ENCODE peak calls at places on chromosome 10, in six cellular contexts. One of them, this sample, is unnamed.

GRCh38 chr10:22620140-22620857 is 94.1 kb downstream of the PIP4K2A start:
- DNase-seq in CD8-positive, alpha-beta memory T cell: no peak
- DNase-seq in fibroblast of mammary gland: peak
- DNase-seq in iPS-NIHi11: no peak
- DNase-seq in kidney glomerular epithelial cell: peak
- DNase-seq in M059J: peak
- DNase-seq in this sample: no peak

GRCh38 chr10:132524443-132525285 is 12.9 kb upstream of the INPP5A start:
- DNase-seq in CD8-positive, alpha-beta memory T cell: no peak
- DNase-seq in fibroblast of mammary gland: no peak
- DNase-seq in iPS-NIHi11: no peak
- DNase-seq in kidney glomerular epithelial cell: no peak
- DNase-seq in M059J: no peak
- DNase-seq in this sample: no peak

GRCh38 chr10:43923328-43923727 is 274.6 kb upstream of the ZNF32 start:
- DNase-seq in CD8-positive, alpha-beta memory T cell: no peak
- DNase-seq in fibroblast of mammary gland: no peak
- DNase-seq in iPS-NIHi11: no peak
- DNase-seq in kidney glomerular epithelial cell: no peak
- DNase-seq in M059J: no peak
- DNase-seq in this sample: no peak

GRCh38 chr10:1241322-1241890 is 185.2 kb downstream of the WDR37 start:
- DNase-seq in CD8-positive, alpha-beta memory T cell: no peak
- DNase-seq in fibroblast of mammary gland: no peak
- DNase-seq in iPS-NIHi11: no peak
- DNase-seq in kidney glomerular epithelial cell: no peak
- DNase-seq in M059J: no peak
- DNase-seq in this sample: no peak

GRCh38 chr10:70270952-70271351 is 12.9 kb downstream of the NPFFR1 start:
- DNase-seq in CD8-positive, alpha-beta memory T cell: no peak
- DNase-seq in fibroblast of mammary gland: no peak
- DNase-seq in iPS-NIHi11: no peak
- DNase-seq in kidney glomerular epithelial cell: no peak
- DNase-seq in M059J: no peak
- DNase-seq in this sample: no peak

GRCh38 chr10:100370976-100371706 is 24.1 kb downstream of the SCD start:
- DNase-seq in CD8-positive, alpha-beta memory T cell: peak
- DNase-seq in fibroblast of mammary gland: peak
- DNase-seq in iPS-NIHi11: peak
- DNase-seq in kidney glomerular epithelial cell: no peak
- DNase-seq in M059J: peak
- DNase-seq in this sample: peak

GRCh38 chr10:48439031-48439430 is 132.6 kb downstream of the MAPK8 start:
- DNase-seq in CD8-positive, alpha-beta memory T cell: no peak
- DNase-seq in fibroblast of mammary gland: peak
- DNase-seq in iPS-NIHi11: no peak
- DNase-seq in kidney glomerular epithelial cell: peak
- DNase-seq in M059J: peak
- DNase-seq in this sample: no peak

GRCh38 chr10:102804382-102804781 is 32.8 kb downstream of the CYP17A1 start:
- DNase-seq in CD8-positive, alpha-beta memory T cell: no peak
- DNase-seq in fibroblast of mammary gland: peak
- DNase-seq in iPS-NIHi11: no peak
- DNase-seq in kidney glomerular epithelial cell: no peak
- DNase-seq in M059J: no peak
- DNase-seq in this sample: no peak

GRCh38 chr10:43287056-43288007 is 20.5 kb upstream of the RASGEF1A start:
- DNase-seq in CD8-positive, alpha-beta memory T cell: peak
- DNase-seq in fibroblast of mammary gland: no peak
- DNase-seq in iPS-NIHi11: no peak
- DNase-seq in kidney glomerular epithelial cell: peak
- DNase-seq in M059J: peak
- DNase-seq in this sample: no peak

GRCh38 chr10:132554053-132554990 is 16.7 kb downstream of the INPP5A start:
- DNase-seq in CD8-positive, alpha-beta memory T cell: no peak
- DNase-seq in fibroblast of mammary gland: no peak
- DNase-seq in iPS-NIHi11: no peak
- DNase-seq in kidney glomerular epithelial cell: no peak
- DNase-seq in M059J: no peak
- DNase-seq in this sample: no peak

GRCh38 chr10:114053946-114054345 is 10.3 kb downstream of the ADRB1 start:
- DNase-seq in CD8-positive, alpha-beta memory T cell: no peak
- DNase-seq in fibroblast of mammary gland: peak
- DNase-seq in iPS-NIHi11: no peak
- DNase-seq in kidney glomerular epithelial cell: no peak
- DNase-seq in M059J: no peak
- DNase-seq in this sample: no peak

GRCh38 chr10:122466866-122467470 is 5.6 kb downstream of the HTRA1 start:
- DNase-seq in CD8-positive, alpha-beta memory T cell: no peak
- DNase-seq in fibroblast of mammary gland: no peak
- DNase-seq in iPS-NIHi11: no peak
- DNase-seq in kidney glomerular epithelial cell: no peak
- DNase-seq in M059J: no peak
- DNase-seq in this sample: no peak

GRCh38 chr10:132591166-132591971 is 53.8 kb downstream of the INPP5A start:
- DNase-seq in CD8-positive, alpha-beta memory T cell: no peak
- DNase-seq in fibroblast of mammary gland: peak
- DNase-seq in iPS-NIHi11: peak
- DNase-seq in kidney glomerular epithelial cell: no peak
- DNase-seq in M059J: peak
- DNase-seq in this sample: no peak

GRCh38 chr10:129949411-129950335 is 14.4 kb downstream of the EBF3 start:
- DNase-seq in CD8-positive, alpha-beta memory T cell: no peak
- DNase-seq in fibroblast of mammary gland: peak
- DNase-seq in iPS-NIHi11: peak
- DNase-seq in kidney glomerular epithelial cell: no peak
- DNase-seq in M059J: no peak
- DNase-seq in this sample: no peak

GRCh38 chr10:87842220-87842641 is 21.1 kb downstream of the KLLN start:
- DNase-seq in CD8-positive, alpha-beta memory T cell: no peak
- DNase-seq in fibroblast of mammary gland: no peak
- DNase-seq in iPS-NIHi11: no peak
- DNase-seq in kidney glomerular epithelial cell: peak
- DNase-seq in M059J: peak
- DNase-seq in this sample: no peak

GRCh38 chr10:122140941-122141623 is 130.0 kb upstream of the BTBD16 start:
- DNase-seq in CD8-positive, alpha-beta memory T cell: no peak
- DNase-seq in fibroblast of mammary gland: peak
- DNase-seq in iPS-NIHi11: no peak
- DNase-seq in kidney glomerular epithelial cell: peak
- DNase-seq in M059J: peak
- DNase-seq in this sample: no peak

GRCh38 chr10:33566426-33566825 is 232.0 kb upstream of the NRP1 start:
- DNase-seq in CD8-positive, alpha-beta memory T cell: no peak
- DNase-seq in fibroblast of mammary gland: no peak
- DNase-seq in iPS-NIHi11: peak
- DNase-seq in kidney glomerular epithelial cell: no peak
- DNase-seq in M059J: no peak
- DNase-seq in this sample: no peak

GRCh38 chr10:94199565-94199964 is 163.2 kb downstream of the NOC3L start:
- DNase-seq in CD8-positive, alpha-beta memory T cell: no peak
- DNase-seq in fibroblast of mammary gland: peak
- DNase-seq in iPS-NIHi11: no peak
- DNase-seq in kidney glomerular epithelial cell: no peak
- DNase-seq in M059J: peak
- DNase-seq in this sample: no peak

GRCh38 chr10:11510714-11511113 is 100.7 kb downstream of the USP6NL start:
- DNase-seq in CD8-positive, alpha-beta memory T cell: no peak
- DNase-seq in fibroblast of mammary gland: no peak
- DNase-seq in iPS-NIHi11: no peak
- DNase-seq in kidney glomerular epithelial cell: no peak
- DNase-seq in M059J: no peak
- DNase-seq in this sample: no peak

GRCh38 chr10:70368774-70369482 is 13.5 kb downstream of the LRRC20 start:
- DNase-seq in CD8-positive, alpha-beta memory T cell: no peak
- DNase-seq in fibroblast of mammary gland: no peak
- DNase-seq in iPS-NIHi11: peak
- DNase-seq in kidney glomerular epithelial cell: no peak
- DNase-seq in M059J: no peak
- DNase-seq in this sample: no peak

GRCh38 chr10:58212622-58213021 is 55.1 kb downstream of the IPMK start:
- DNase-seq in CD8-positive, alpha-beta memory T cell: no peak
- DNase-seq in fibroblast of mammary gland: no peak
- DNase-seq in iPS-NIHi11: no peak
- DNase-seq in kidney glomerular epithelial cell: no peak
- DNase-seq in M059J: no peak
- DNase-seq in this sample: no peak

This sample was measured in stimulated activated naive B cell treated with anti-CD40 and anti-IgM and Interleukin-4, amounts not matched to agents 10 μg/mL and 1 μg/mL and 100 μg/mL, for 72 hours.